ENCODE peak calls at places on chromosomes 4 and X, in ten cellular contexts. U is HL-60, F is mucosa of descending colon, H is suprapubic skin, T is mesothelial cell of epicardium, Y is GM23338, D is WTC11, C is coronary artery, V is fibroblast of lung, X is cardiac fibroblast. Z is an unnamed sample.

GRCh38 chr4:173698557-173699262 is 168.7 kb upstream of the HAND2 start:
- DNase-seq in U (no peak), F (no peak), H (no peak), T (no peak), Y (no peak), D (no peak), C (no peak), V (no peak), X (peak; percentile 2), Z (no peak)

GRCh38 chr4:123997116-123997515 is 600.5 kb downstream of the SPRY1 start:
- DNase-seq in U (no peak), F (no peak), H (no peak), T (no peak), Y (peak; percentile 10), D (no peak), C (no peak), V (no peak), X (no peak), Z (no peak)

GRCh38 chr4:145626623-145626982 is 7.4 kb downstream of the MMAA start:
- DNase-seq in U (no peak), F (no peak), H (no peak), T (no peak), Y (no peak), D (no peak), C (no peak), V (no peak), X (no peak), Z (no peak)

GRCh38 chr4:183080372-183081115 is 18.5 kb upstream of the WWC2 start:
- DNase-seq in U (no peak), F (no peak), H (no peak), T (no peak), Y (no peak), D (no peak), C (no peak), V (no peak), X (no peak), Z (no peak)

GRCh38 chr4:174604198-174604597 is 81.9 kb upstream of the HPGD start:
- DNase-seq in U (peak; percentile 73), F (no peak), H (no peak), T (no peak), Y (no peak), D (no peak), C (no peak), V (peak; percentile 27), X (peak; percentile 63), Z (no peak)

GRCh38 chr4:124177647-124178425 is 534.7 kb downstream of the ANKRD50 start:
- DNase-seq in U (no peak), F (no peak), H (no peak), T (no peak), Y (no peak), D (no peak), C (no peak), V (peak; percentile 82), X (peak; percentile 92), Z (peak; percentile 76)

GRCh38 chr4:156638925-156639605 is 332.5 kb downstream of the PDGFC start:
- DNase-seq in U (no peak), F (no peak), H (no peak), T (no peak), Y (no peak), D (no peak), C (no peak), V (peak; percentile 66), X (peak; percentile 78), Z (peak; percentile 44)

GRCh38 chrX:141468940-141469339 is 115.6 kb downstream of the SPANXA1 start:
- DNase-seq in U (no peak), F (no peak), H (no peak), T (no peak), Y (no peak), D (no peak), C (no peak), V (peak; percentile 1), X (peak; percentile 82), Z (peak; percentile 53)

GRCh38 chr4:183857040-183857439 is 48.1 kb upstream of the STOX2 start:
- DNase-seq in U (no peak), F (no peak), H (no peak), T (no peak), Y (no peak), D (no peak), C (no peak), V (no peak), X (no peak), Z (no peak)

GRCh38 chr4:16779028-16779675 is 119.3 kb downstream of the LDB2 start:
- DNase-seq in U (no peak), F (no peak), H (no peak), T (no peak), Y (no peak), D (no peak), C (no peak), V (peak; percentile 57), X (peak; percentile 58), Z (no peak)

GRCh38 chr4:85861064-85861767 is 386.3 kb downstream of the ARHGAP24 start:
- DNase-seq in U (no peak), F (no peak), H (no peak), T (no peak), Y (no peak), D (no peak), C (no peak), V (no peak), X (no peak), Z (no peak)

GRCh38 chr4:118745357-118745756 is 60.2 kb downstream of the METTL14 start:
- DNase-seq in U (no peak), F (no peak), H (no peak), T (no peak), Y (no peak), D (no peak), C (no peak), V (no peak), X (no peak), Z (no peak)

GRCh38 chrX:13165747-13166146 is 121.3 kb upstream of the FAM9C start:
- DNase-seq in U (no peak), F (no peak), H (no peak), T (no peak), Y (peak; percentile 15), D (no peak), C (no peak), V (no peak), X (no peak), Z (no peak)

GRCh38 chr4:100935090-100935489 is 412.2 kb downstream of the PPP3CA start:
- DNase-seq in U (peak; percentile 12), F (no peak), H (no peak), T (no peak), Y (peak; percentile 14), D (no peak), C (no peak), V (peak; percentile 5), X (peak; percentile 19), Z (peak; percentile 15)

GRCh38 chrX:16838202-16839066 is 31.7 kb downstream of the RBBP7 start:
- DNase-seq in U (no peak), F (no peak), H (no peak), T (no peak), Y (no peak), D (no peak), C (no peak), V (peak; percentile 87), X (peak; percentile 83), Z (peak; percentile 76)

GRCh38 chr4:134243742-134244713 is 42.4 kb upstream of the PABPC4L start:
- DNase-seq in U (no peak), F (peak; percentile 10), H (no peak), T (no peak), Y (peak; percentile 7), D (peak; percentile 29), C (no peak), V (no peak), X (no peak), Z (no peak)

GRCh38 chr4:42268824-42269223 is 116.4 kb upstream of the BEND4 start:
- DNase-seq in U (no peak), F (no peak), H (no peak), T (no peak), Y (peak; percentile 54), D (no peak), C (no peak), V (no peak), X (no peak), Z (no peak)

GRCh38 chrX:37759878-37760418 is 19.9 kb upstream of the CYBB start:
- DNase-seq in U (no peak), F (no peak), H (no peak), T (no peak), Y (no peak), D (no peak), C (no peak), V (no peak), X (no peak), Z (no peak)

DNA sequence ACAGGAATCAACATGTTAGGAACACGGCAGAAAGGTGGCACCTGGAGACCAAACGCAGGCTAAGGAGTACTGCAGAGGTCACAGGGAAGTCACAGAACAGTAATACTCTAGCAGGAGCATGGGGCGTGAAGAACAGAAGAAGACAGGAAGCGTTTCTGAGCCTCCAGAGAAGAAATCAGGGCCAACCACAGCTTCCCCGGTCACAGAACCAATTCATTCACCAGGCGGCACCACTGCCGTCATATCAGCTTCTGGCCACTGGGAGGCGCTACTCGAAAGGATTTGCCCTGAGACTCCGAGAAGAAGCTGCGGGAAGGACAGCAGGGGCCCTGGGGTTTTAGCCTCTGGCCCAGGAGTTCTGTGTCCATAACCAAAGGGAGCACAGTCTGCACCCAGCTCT is 78.0 kb upstream of the DRD5 start:
- DNase-seq in U (peak; percentile 65), F (peak; percentile 88), H (peak; percentile 75), T (peak; percentile 67), Y (peak; percentile 80), D (peak; percentile 88), C (no peak), V (peak; percentile 14), X (peak; percentile 32), Z (no peak)
- TF ChIP-seq CTCF in U (peak; percentile 59), F (peak; percentile 79), H (peak; percentile 77), T (peak; percentile 71), Y (peak; percentile 82), D (peak; percentile 84), C (peak; percentile 24), V (peak; percentile 44), X (peak; percentile 48), Z (peak; percentile 71)

DNA sequence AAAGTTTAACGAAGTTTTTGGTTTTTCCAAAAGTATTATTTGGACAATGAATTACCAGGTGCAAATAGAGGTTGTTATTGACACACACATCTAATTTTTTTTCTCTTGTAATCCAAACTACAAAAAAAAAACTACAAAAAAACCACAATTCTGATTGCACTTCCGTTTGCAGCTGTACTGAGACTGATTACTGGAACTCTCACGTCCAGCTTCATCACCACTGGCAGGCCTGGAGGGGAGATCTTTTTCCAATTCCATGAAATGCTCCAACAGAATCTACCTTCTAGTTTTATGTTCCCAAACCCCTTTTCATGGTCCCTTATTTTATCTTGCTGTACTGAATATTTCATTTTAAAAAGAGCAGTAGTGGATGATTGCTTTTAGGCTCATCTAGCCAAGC is 1118.3 kb downstream of the C4orf33 start:
- DNase-seq in U (no peak), F (no peak), H (no peak), T (no peak), Y (no peak), D (no peak), C (no peak), V (no peak), X (no peak), Z (no peak)
- TF ChIP-seq CTCF in U (no peak), F (no peak), H (no peak), T (no peak), Y (no peak), D (no peak), C (no peak), V (no peak), X (no peak), Z (no peak)

GRCh38 chr4:152408514-152409327 is 127.2 kb downstream of the FBXW7 start:
- DNase-seq in U (peak; percentile 36), F (no peak), H (no peak), T (no peak), Y (peak; percentile 83), D (no peak), C (no peak), V (peak; percentile 45), X (peak; percentile 69), Z (peak; percentile 25)
- TF ChIP-seq CTCF in U (peak; percentile 41), F (no peak), H (peak; percentile 27), T (peak; percentile 59), Y (peak; percentile 85), D (peak; percentile 64), C (peak; percentile 16), V (peak; percentile 73), X (peak; percentile 59), Z (peak; percentile 89)

GRCh38 chrX:30343206-30343605 is 34.0 kb upstream of the NR0B1 start:
- DNase-seq in U (no peak), F (no peak), H (no peak), T (no peak), Y (peak; percentile 27), D (peak; percentile 30), C (no peak), V (no peak), X (no peak), Z (no peak)
- TF ChIP-seq CTCF in U (no peak), F (no peak), H (no peak), T (no peak), Y (no peak), D (no peak), C (no peak), V (no peak), X (no peak), Z (no peak)

Z was measured in HFFc6.